ENCODE peak calls at places on chromosomes 6 and 20, in five cellular contexts. E is epithelial cell of prostate; X is mammary epithelial cell; M is CD8-positive, alpha-beta T cell; Z is AG04450. V is an unnamed sample.

GRCh38 chr20:32112862-32113261 is 3.3 kb downstream of the TM9SF4 start:
- DNase-seq in E (no peak), X (no peak), M (no peak), Z (no peak), V (no peak)

GRCh38 chr6:71072508-71072907 is 115.6 kb upstream of the B3GAT2 start:
- DNase-seq in E (no peak), X (no peak), M (no peak), Z (no peak), V (no peak)

GRCh38 chr6:88166901-88167624 is 916 bp upstream of the CNR1 start:
- DNase-seq in E (no peak), X (no peak), M (no peak), Z (no peak), V (no peak)

GRCh38 chr6:21586300-21586699 is 7.3 kb upstream of the SOX4 start:
- DNase-seq in E (no peak), X (no peak), M (no peak), Z (no peak), V (no peak)

GRCh38 chr6:36109092-36109491 is 21.2 kb upstream of the MAPK13 start:
- DNase-seq in E (no peak), X (no peak), M (peak; percentile 44), Z (no peak), V (no peak)

GRCh38 chr6:43981363-43981990 is 145.8 kb downstream of the MRPL14 start:
- DNase-seq in E (no peak), X (no peak), M (no peak), Z (no peak), V (no peak)

GRCh38 chr6:45438156-45438555 is 60.4 kb upstream of the SUPT3H start:
- DNase-seq in E (no peak), X (no peak), M (no peak), Z (no peak), V (no peak)

GRCh38 chr6:109485536-109485935 is 2.5 kb upstream of the ZBTB24 start:
- DNase-seq in E (no peak), X (no peak), M (no peak), Z (no peak), V (no peak)

GRCh38 chr20:38197217-38198008 is 32.3 kb upstream of the TGM2 start:
- DNase-seq in E (no peak), X (no peak), M (no peak), Z (no peak), V (no peak)

GRCh38 chr6:11969092-11969491 is 43.0 kb upstream of the HIVEP1 start:
- DNase-seq in E (no peak), X (no peak), M (no peak), Z (peak; percentile 11), V (no peak)

GRCh38 chr6:100246206-100246605 is 218.5 kb downstream of the SIM1 start:
- DNase-seq in E (no peak), X (no peak), M (no peak), Z (no peak), V (no peak)

GRCh38 chr6:161135695-161136591 is 137.9 kb downstream of the AGPAT4 start:
- DNase-seq in E (no peak), X (no peak), M (no peak), Z (no peak), V (no peak)

GRCh38 chr20:19915111-19915798 is 101.9 kb upstream of the NAA20 start:
- DNase-seq in E (no peak), X (no peak), M (no peak), Z (no peak), V (no peak)

GRCh38 chr6:136024711-136025110 is 173.2 kb downstream of the PDE7B start:
- DNase-seq in E (no peak), X (no peak), M (no peak), Z (no peak), V (no peak)

GRCh38 chr20:38892091-38892981 is 33.9 kb upstream of the FAM83D start:
- DNase-seq in E (no peak), X (no peak), M (no peak), Z (no peak), V (no peak)

GRCh38 chr6:22926613-22927348 is 357.4 kb downstream of the HDGFL1 start:
- DNase-seq in E (no peak), X (no peak), M (no peak), Z (no peak), V (no peak)

GRCh38 chr20:49893242-49894072 is 21.9 kb downstream of the SPATA2 start:
- DNase-seq in E (no peak), X (no peak), M (no peak), Z (no peak), V (no peak)

GRCh38 chr6:137846772-137847313 is 20.2 kb upstream of the TNFAIP3 start:
- DNase-seq in E (no peak), X (no peak), M (no peak), Z (no peak), V (no peak)

GRCh38 chr6:11251553-11252358 is 19.3 kb upstream of the NEDD9 start:
- DNase-seq in E (no peak), X (peak; percentile 89), M (no peak), Z (no peak), V (peak; percentile 77)

GRCh38 chr6:139376604-139377218 is 2.3 kb upstream of the CITED2 start:
- DNase-seq in E (no peak), X (peak; percentile 58), M (no peak), Z (no peak), V (peak; percentile 60)

GRCh38 chr6:139882977-139883728 is 508.7 kb upstream of the CITED2 start:
- DNase-seq in E (no peak), X (no peak), M (no peak), Z (no peak), V (no peak)

GRCh38 chr20:10649817-10650200 is 24.0 kb downstream of the JAG1 start:
- DNase-seq in E (no peak), X (no peak), M (no peak), Z (no peak), V (no peak)

GRCh38 chr6:18595774-18596528 is 208.8 kb downstream of the RNF144B start:
- DNase-seq in E (no peak), X (peak; percentile 36), M (peak; percentile 39), Z (peak; percentile 36), V (no peak)

GRCh38 chr6:159978291-159979135 is 9.6 kb downstream of the IGF2R start:
- DNase-seq in E (no peak), X (no peak), M (peak; percentile 33), Z (no peak), V (peak; percentile 75)

GRCh38 chr6:71245265-71246049 is 43.2 kb upstream of the OGFRL1 start:
- DNase-seq in E (no peak), X (no peak), M (no peak), Z (no peak), V (no peak)

GRCh38 chr20:50837532-50838321 is 42.9 kb downstream of the BCAS4 start:
- DNase-seq in E (peak; percentile 86), X (peak; percentile 89), M (no peak), Z (peak; percentile 80), V (peak; percentile 77)

GRCh38 chr6:155186052-155186658 is 77.7 kb upstream of the CLDN20 start:
- DNase-seq in E (no peak), X (peak; percentile 60), M (no peak), Z (no peak), V (peak; percentile 17)

GRCh38 chr6:84652356-84653026 is 111.9 kb downstream of the TBX18 start:
- DNase-seq in E (no peak), X (peak; percentile 64), M (no peak), Z (peak; percentile 79), V (peak; percentile 10)

GRCh38 chr6:84648444-84648843 is 116.0 kb downstream of the TBX18 start:
- DNase-seq in E (no peak), X (no peak), M (no peak), Z (no peak), V (no peak)

GRCh38 chr6:84657025-84657424 is 107.4 kb downstream of the TBX18 start:
- DNase-seq in E (no peak), X (no peak), M (no peak), Z (no peak), V (no peak)

GRCh38 chr6:84653027-84653551 is 111.3 kb downstream of the TBX18 start:
- DNase-seq in E (no peak), X (no peak), M (no peak), Z (no peak), V (no peak)

DNA sequence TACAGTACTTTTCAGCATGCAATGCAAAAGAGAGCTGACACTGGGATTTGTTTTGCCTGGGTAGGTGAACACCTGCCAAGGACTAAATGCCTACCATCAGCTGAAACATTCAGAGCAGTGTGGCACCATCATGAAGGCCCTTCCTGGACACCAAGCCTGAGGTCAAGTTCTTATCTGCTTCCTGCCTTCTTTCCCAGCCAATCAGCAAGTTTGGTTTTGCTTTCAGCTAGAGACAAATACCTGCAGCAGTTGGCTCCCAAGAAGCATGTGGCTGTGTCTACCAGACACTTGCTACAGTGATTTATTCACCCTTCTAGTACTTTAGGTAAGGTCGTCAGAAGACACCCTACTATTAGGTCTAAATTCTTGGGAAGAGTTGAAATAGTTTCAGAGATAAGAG is 112.8 kb downstream of the TBX18 start:
- DNase-seq in E (no peak), X (no peak), M (no peak), Z (no peak), V (no peak)
- H3K27ac ChIP-seq in E (no peak overlapping the region), X (no peak overlapping the region), M (no peak overlapping the region), Z (no peak overlapping the region), V (no peak overlapping the region)

GRCh38 chr6:1908784-1909183 is 299.1 kb downstream of the FOXC1 start:
- DNase-seq in E (no peak), X (no peak), M (no peak), Z (no peak), V (no peak)
- H3K27ac ChIP-seq in E (no peak overlapping the region), X (no peak overlapping the region), M (no peak overlapping the region), Z (no peak overlapping the region), V (no peak overlapping the region)

DNA sequence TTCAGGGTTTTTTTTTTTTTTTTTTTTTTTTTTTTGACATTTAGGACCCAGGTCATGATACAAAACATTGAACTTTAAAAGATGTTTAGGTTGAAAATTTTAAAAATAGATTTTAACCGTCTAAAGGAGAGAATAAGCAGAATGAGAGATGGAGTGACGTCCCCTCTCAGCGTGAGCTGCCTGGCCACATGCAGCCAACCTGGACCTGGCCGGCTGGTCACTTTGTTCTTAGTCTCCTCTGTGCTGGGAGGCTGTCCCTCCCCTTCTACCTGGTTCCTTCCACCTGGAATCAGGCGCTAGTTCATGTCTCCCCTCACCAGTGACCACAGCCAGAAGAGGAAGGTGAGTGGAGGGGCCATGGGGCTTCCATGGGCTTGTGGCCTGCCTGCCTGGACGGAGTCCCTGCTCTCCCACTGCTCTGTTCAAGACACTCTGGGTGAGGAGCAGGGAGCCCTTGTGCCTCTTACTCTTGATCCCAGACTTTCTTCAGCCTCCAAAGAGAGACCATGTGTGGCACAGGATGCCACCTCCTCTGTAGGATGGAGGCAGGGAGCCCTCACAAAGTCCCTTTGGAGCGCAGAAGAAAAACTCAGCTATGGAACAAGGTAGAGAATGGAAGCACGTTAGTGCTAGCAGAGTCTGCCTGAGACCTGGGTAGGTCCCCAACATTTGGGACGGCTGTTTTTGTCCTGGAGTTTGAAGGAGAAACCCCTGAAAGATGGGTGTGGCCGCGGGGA is 31.7 kb downstream of the IRF4 start:
- DNase-seq in E (no peak), X (no peak), M (no peak), Z (no peak), V (no peak)
- H3K27ac ChIP-seq in E (peak overlapping the region; percentile 35), X (no peak overlapping the region), M (no peak overlapping the region), Z (peak overlapping the region; percentile 92), V (no peak overlapping the region)

GRCh38 chr20:385448-385847 is 4.9 kb downstream of the TRIB3 start:
- DNase-seq in E (no peak), X (no peak), M (no peak), Z (no peak), V (no peak)

GRCh38 chr20:382291-383115 is 1.9 kb downstream of the TRIB3 start:
- DNase-seq in E (no peak), X (peak; percentile 56), M (no peak), Z (no peak), V (no peak)

GRCh38 chr20:384723-385122 is 4.2 kb downstream of the TRIB3 start:
- DNase-seq in E (no peak), X (no peak), M (no peak), Z (no peak), V (no peak)

GRCh38 chr20:381581-382290 is 1.2 kb downstream of the TRIB3 start:
- DNase-seq in E (no peak), X (peak; percentile 78), M (peak; percentile 68), Z (no peak), V (peak; percentile 67)

GRCh38 chr20:383889-384288 is 3.3 kb downstream of the TRIB3 start:
- DNase-seq in E (no peak), X (no peak), M (no peak), Z (no peak), V (no peak)
- H3K27ac ChIP-seq in E (peak overlapping the region; percentile 100), X (no peak overlapping the region), M (no peak overlapping the region), Z (no peak overlapping the region), V (no peak overlapping the region)